ENCODE peak calls at places on chromosomes 6 and 20, in ten cellular contexts. M is pancreas, E is fibroblast of lung, L is cardiac fibroblast, I is GM12865, V is fibroblast of villous mesenchyme, T is OCI-LY7, O is H1, R is foreskin fibroblast, P is left ventricle myocardium inferior. G is an unnamed sample.

GRCh38 chr6:136446145-136446544 is 104.1 kb downstream of the MAP7 start:
- DNase-seq in R (no peak), P (no peak), I (no peak), V (no peak), O (no peak), T (no peak), M (no peak), E (no peak), L (no peak), G (no peak)

GRCh38 chr6:42375007-42375635 is 76.6 kb downstream of the TRERF1 start:
- DNase-seq in O (no peak), L (no peak), P (no peak), E (no peak), V (no peak), T (no peak), R (no peak), M (no peak), I (no peak), G (no peak)

GRCh38 chr6:3859878-3860552 is 10.8 kb downstream of the FAM50B start:
- DNase-seq in T (no peak), O (no peak), R (no peak), V (no peak), L (no peak), I (no peak), M (no peak), P (no peak), E (no peak), G (no peak)

GRCh38 chr6:46118836-46119235 is 11.0 kb upstream of the ENPP4 start:
- DNase-seq in V (no peak), L (no peak), M (no peak), R (no peak), P (no peak), O (no peak), I (no peak), E (no peak), T (no peak), G (no peak)

GRCh38 chr6:81326856-81327561 is 425.5 kb downstream of the TENT5A start:
- DNase-seq in L (peak), I (peak), M (no peak), P (no peak), V (peak), E (no peak), R (no peak), O (no peak), T (no peak), G (no peak)

GRCh38 chr6:138953451-138953850 is 34.6 kb downstream of the REPS1 start:
- DNase-seq in I (no peak), O (no peak), P (no peak), E (no peak), V (no peak), T (no peak), R (peak), L (peak), M (no peak), G (no peak)

GRCh38 chr20:41172296-41173140 is 35.2 kb downstream of the PLCG1 start:
- DNase-seq in E (peak), I (no peak), O (no peak), V (no peak), P (no peak), T (no peak), M (no peak), R (peak), L (peak), G (no peak)

GRCh38 chr6:138736640-138737039 is 36.9 kb upstream of the CCDC28A start:
- DNase-seq in L (no peak), O (no peak), T (no peak), I (no peak), P (no peak), V (peak), M (no peak), E (peak), R (peak), G (no peak)

GRCh38 chr6:131828946-131829345 is 21.1 kb downstream of the ENPP1 start:
- DNase-seq in L (no peak), E (no peak), T (no peak), P (no peak), V (peak), M (no peak), R (peak), I (no peak), O (no peak), G (no peak)

GRCh38 chr6:149027484-149027883 is 280.7 kb downstream of the UST start:
- DNase-seq in P (no peak), L (no peak), O (no peak), V (no peak), E (no peak), T (no peak), I (no peak), R (no peak), M (no peak), G (no peak)

GRCh38 chr20:8116067-8116811 is 15.8 kb upstream of the PLCB1 start:
- DNase-seq in E (peak), O (no peak), T (no peak), L (peak), V (no peak), M (no peak), I (no peak), P (no peak), R (peak), G (no peak)

GRCh38 chr6:12115001-12115400 is 102.9 kb downstream of the HIVEP1 start:
- DNase-seq in P (no peak), L (no peak), R (no peak), M (no peak), T (no peak), O (no peak), E (no peak), I (no peak), V (no peak), G (no peak)
- H3K4me3 ChIP-seq in P (no peak), L (no peak), R (no peak), M (no peak), T (no peak), O (no peak), E (no peak), I (peak), V (no peak), G (peak)

GRCh38 chr6:19369770-19370169 is 467.4 kb upstream of the ID4 start:
- DNase-seq in O (peak), E (no peak), L (no peak), P (no peak), I (no peak), T (no peak), R (no peak), V (no peak), M (no peak), G (no peak)

DNA sequence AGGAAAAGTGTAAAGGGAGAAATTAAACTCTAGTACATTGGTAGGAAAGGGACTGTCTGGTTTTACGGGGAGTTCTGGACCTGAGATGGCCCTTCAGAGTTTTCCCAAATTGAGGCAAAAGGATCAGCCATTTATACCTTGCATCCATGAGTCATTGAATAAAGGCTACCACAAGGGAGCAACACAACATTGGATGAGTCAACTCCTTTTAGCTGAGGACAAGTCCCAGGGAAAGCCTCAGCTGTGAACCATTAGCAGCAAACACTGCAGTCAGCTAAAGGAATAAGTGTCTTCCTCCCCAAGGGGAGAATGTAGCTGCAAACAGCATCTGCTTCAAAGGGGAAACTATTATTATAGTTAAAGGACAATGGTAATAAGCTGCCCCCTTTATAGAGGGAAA is 468.7 kb upstream of the ID4 start:
- DNase-seq in M (no peak), I (no peak), E (peak), R (peak), O (no peak), V (peak), T (no peak), L (peak), P (no peak), G (no peak)
- TF ChIP-seq CTCF in M (no peak), I (no peak), E (no peak), R (no peak), O (no peak), V (no peak), T (no peak), L (no peak), P (no peak), G (no peak)

GRCh38 chr6:145733770-145734169 is 1.6 kb downstream of the EPM2A start:
- DNase-seq in V (no peak), O (no peak), E (no peak), R (peak), M (no peak), P (no peak), L (no peak), I (no peak), T (peak), G (no peak)
- H3K4me3 ChIP-seq in V (no peak), O (peak), E (peak), R (no peak), M (peak), P (peak), L (no peak), I (peak), T (peak), G (no peak)

DNA sequence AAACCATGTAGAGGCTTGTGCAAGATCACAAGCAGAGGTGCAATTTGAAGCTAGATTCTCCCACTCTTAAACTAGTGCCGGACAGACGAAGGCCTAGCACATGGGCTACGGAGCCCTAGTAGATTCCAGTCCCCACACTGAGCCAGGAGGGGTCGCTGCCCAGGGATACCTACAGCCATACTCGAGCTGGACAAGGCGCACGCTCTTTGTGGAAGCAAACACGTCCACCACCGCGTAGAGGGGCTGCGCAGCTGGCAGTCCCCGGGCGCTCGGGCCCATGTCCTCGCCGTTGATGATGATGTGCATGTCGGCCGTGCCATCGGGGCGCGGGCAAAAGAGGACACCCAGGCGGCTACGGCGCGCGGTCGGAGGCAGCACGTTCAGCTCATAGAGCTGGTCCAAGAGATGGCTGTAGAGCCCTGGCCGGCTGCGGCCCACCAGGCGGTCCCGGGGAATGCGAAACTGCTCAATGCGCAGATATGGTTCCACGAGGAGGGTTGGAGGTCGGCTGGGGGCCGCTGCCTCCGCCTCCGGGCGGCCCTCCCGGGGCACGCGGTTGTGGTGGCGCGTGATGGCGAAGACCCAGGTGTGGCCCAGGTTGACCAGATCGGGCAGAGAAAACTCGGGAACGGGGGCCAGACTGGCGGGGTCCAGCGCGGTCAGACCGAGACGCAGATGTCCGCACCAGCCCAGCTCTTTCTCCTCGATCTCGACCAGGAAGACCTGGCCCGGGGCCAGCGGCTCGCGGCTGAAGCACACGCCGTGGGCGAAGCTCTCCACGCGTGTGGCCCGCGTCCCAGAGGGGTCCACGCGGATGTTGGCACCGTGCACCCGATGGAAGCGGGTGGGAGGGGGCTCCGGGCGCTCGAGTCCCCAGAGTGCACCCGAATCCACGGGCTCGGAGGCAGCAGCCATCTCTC is 671 bp downstream of the NEURL2 start:
- DNase-seq in T (peak), O (peak), P (peak), M (peak), R (peak), L (peak), E (peak), I (peak), V (peak), G (no peak)
- TF ChIP-seq CTCF in T (peak), O (peak), P (peak), M (peak), R (peak), L (peak), E (peak), I (peak), V (peak), G (peak)

DNA sequence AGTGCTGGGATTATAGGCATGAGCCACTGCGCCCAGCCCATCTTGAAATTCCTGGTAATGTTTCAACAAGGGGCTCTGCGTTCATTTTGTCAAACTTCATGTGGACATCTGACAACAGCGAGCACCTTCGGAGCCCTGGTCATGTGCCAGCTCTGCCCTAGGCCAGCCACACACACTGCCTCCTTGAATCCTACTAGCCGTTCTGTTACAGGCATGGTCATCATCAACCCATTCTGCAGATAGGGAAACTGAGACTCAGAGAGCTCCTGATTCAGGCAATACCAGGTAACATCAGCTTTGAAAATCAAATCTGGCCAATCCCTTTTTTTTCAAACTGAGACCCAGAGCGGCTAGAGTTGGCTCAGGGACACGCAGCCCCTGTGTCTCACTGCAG is 41.3 kb downstream of the RBM38 start:
- DNase-seq in E (no peak), O (no peak), V (no peak), L (no peak), R (no peak), T (no peak), P (no peak), I (no peak), M (no peak), G (no peak)
- H3K4me3 ChIP-seq in E (no peak), O (no peak), V (no peak), L (no peak), R (no peak), T (peak), P (no peak), I (no peak), M (no peak), G (no peak)

DNA sequence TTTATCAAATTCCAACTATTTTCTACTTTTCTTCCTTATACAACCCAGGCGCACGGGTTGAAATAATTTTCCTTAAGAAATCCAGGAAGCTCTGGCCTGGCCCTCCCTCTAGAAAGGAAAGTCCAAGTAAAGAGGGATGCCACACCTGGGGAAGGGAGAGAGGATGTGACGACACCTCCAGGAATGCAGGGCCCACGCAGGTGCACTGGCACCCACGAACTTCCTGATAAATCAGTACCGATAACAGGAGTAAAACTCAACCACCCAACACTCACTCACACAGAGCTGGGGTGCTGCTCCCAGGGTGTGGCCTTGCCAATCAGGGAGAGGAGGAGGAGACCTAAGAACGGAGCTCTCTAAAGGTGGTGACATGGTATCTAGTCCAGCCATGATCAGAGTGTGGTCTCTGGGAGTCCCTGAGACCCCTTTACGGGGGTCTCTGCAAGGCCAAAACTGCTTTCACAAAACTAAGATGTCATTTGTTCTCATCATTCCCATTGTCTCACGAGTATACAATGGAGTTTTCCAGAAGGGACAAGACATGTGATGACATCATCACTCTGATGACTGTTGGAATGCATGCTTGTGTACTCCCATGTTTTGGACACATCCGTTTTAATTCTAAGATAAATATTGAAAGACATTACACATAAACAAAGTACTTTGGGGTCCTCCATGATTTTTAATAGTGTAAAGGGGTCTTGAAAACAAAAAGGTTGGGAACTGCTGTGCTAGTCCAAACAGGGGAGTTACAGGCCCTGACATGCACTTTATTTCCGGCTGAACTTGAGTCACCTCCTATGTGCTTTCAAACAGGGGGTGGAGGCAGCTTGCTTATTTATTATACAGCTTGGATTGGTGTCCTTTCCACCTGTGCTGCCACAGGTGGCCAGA is 2.2 kb upstream of the PARD6B start:
- DNase-seq in I (no peak), T (peak), O (no peak), E (no peak), M (peak), P (no peak), V (peak), R (no peak), L (peak), G (no peak)
- TF ChIP-seq CTCF in I (no peak), T (no peak), O (no peak), E (no peak), M (no peak), P (no peak), V (no peak), R (no peak), L (no peak), G (no peak)

GRCh38 chr6:26104457-26105108 is 17.4 kb downstream of the HFE start:
- DNase-seq in E (no peak), I (peak), M (peak), O (no peak), L (peak), V (no peak), T (peak), R (no peak), P (no peak), G (no peak)

GRCh38 chr6:26103770-26104456 is 16.7 kb downstream of the HFE start:
- DNase-seq in O (peak), R (peak), I (peak), L (peak), T (peak), P (peak), E (peak), M (peak), V (peak), G (peak)

GRCh38 chr6:26105842-26106241 is 18.6 kb downstream of the HFE start:
- DNase-seq in M (no peak), E (no peak), T (no peak), V (no peak), R (peak), O (no peak), I (no peak), P (no peak), L (peak), G (no peak)

GRCh38 chr6:26105109-26105730 is 18.0 kb downstream of the HFE start:
- DNase-seq in P (no peak), L (no peak), M (no peak), E (no peak), T (peak), R (no peak), I (no peak), O (no peak), V (no peak), G (no peak)

GRCh38 chr6:26103141-26103769 is 16.0 kb downstream of the HFE start:
- DNase-seq in P (no peak), V (peak), R (peak), O (no peak), I (no peak), M (no peak), T (no peak), E (peak), L (peak), G (no peak)
- H3K4me3 ChIP-seq in P (peak), V (peak), R (peak), O (peak), I (peak), M (peak), T (peak), E (peak), L (peak), G (no peak)

DNA sequence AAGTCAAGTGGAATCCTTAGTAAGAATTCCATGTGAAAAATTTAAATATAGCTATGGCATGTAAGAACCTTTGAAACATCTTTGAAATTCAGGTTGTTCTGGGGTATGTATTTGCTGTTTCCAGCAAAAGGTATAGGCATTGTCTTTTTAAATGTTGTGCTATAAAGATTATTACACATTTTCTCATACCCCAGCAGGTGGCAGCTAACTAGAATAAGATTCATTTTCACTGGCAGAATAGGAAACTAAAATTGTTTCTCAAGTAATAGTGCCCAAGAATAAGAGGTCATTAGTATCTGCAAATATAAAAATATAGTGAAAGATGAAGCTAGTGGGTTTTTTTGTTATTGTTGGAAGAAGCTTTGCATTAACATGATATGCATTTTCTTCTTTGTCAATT is 1.8 kb downstream of the GRIK2 start:
- DNase-seq in E (no peak), M (no peak), L (no peak), P (no peak), T (no peak), I (no peak), O (no peak), V (no peak), R (peak), G (no peak)
- TF ChIP-seq CTCF in E (no peak), M (no peak), L (peak), P (peak), T (peak), I (no peak), O (no peak), V (peak), R (peak), G (no peak)

GRCh38 chr6:35489995-35490791 is 6.7 kb downstream of the TEAD3 start:
- DNase-seq in P (peak), E (peak), L (peak), M (peak), V (peak), O (peak), R (peak), I (no peak), T (no peak), G (no peak)

GRCh38 chr6:35488517-35488862 is 8.4 kb downstream of the TEAD3 start:
- DNase-seq in L (no peak), E (no peak), T (no peak), P (no peak), R (no peak), I (no peak), M (no peak), O (no peak), V (no peak), G (no peak)

GRCh38 chr6:35486005-35486925 is 10.6 kb downstream of the TEAD3 start:
- DNase-seq in V (peak), O (no peak), T (no peak), E (no peak), M (peak), R (no peak), I (no peak), L (peak), P (peak), G (no peak)

GRCh38 chr6:35489066-35489465 is 7.8 kb downstream of the TEAD3 start:
- DNase-seq in I (no peak), R (no peak), O (no peak), M (no peak), E (no peak), V (no peak), L (no peak), T (no peak), P (no peak), G (no peak)

GRCh38 chr6:35487653-35488516 is 9.0 kb downstream of the TEAD3 start:
- DNase-seq in O (no peak), I (no peak), L (peak), E (peak), M (no peak), V (peak), T (no peak), R (peak), P (peak), G (no peak)
- H3K4me3 ChIP-seq in O (peak), I (no peak), L (no peak), E (no peak), M (no peak), V (no peak), T (no peak), R (no peak), P (no peak), G (no peak)